ENCODE peak calls at places on chromosomes 1 and 21, in seven cellular contexts. I, J, H, A, Z, R and N are unnamed samples.

GRCh38 chr1:224670506-224670905 is 54.4 kb downstream of the CNIH3 start:
- DNase-seq in I (no peak), J (no peak), H (peak; percentile 14), A (no peak), Z (no peak), R (no peak), N (no peak)

GRCh38 chr1:232009741-232010140 is 383.2 kb downstream of the DISC1 start:
- DNase-seq in I (no peak), J (no peak), H (no peak), A (no peak), Z (no peak), R (no peak), N (no peak)

GRCh38 chr1:227557962-227558806 is 5.2 kb upstream of the ZNF678 start:
- DNase-seq in I (no peak), J (no peak), H (no peak), A (no peak), Z (no peak), R (no peak), N (no peak)

GRCh38 chr1:221697924-221698425 is 43.9 kb downstream of the DUSP10 start:
- DNase-seq in I (no peak), J (no peak), H (no peak), A (no peak), Z (no peak), R (peak; percentile 41), N (no peak)

GRCh38 chr1:77539510-77540142 is 142.8 kb downstream of the ZZZ3 start:
- DNase-seq in I (no peak), J (peak; percentile 77), H (peak; percentile 93), A (peak; percentile 86), Z (no peak), R (peak; percentile 48), N (no peak)

GRCh38 chr1:85884372-85885035 is 176.3 kb upstream of the ZNHIT6 start:
- DNase-seq in I (no peak), J (no peak), H (peak; percentile 0), A (no peak), Z (no peak), R (no peak), N (peak; percentile 8)

GRCh38 chr1:181086926-181087325 is 1.6 kb upstream of the IER5 start:
- DNase-seq in I (no peak), J (no peak), H (peak; percentile 81), A (peak; percentile 83), Z (no peak), R (peak; percentile 82), N (no peak)

GRCh38 chr21:46599251-46599572 is 5.7 kb downstream of the S100B start:
- DNase-seq in I (no peak), J (peak; percentile 10), H (peak; percentile 49), A (peak; percentile 55), Z (no peak), R (no peak), N (no peak)

GRCh38 chr1:182301467-182302198 is 90.0 kb downstream of the GLUL start:
- DNase-seq in I (no peak), J (no peak), H (no peak), A (no peak), Z (peak; percentile 42), R (peak; percentile 80), N (no peak)

GRCh38 chr1:226209307-226210059 is 14.0 kb upstream of the MIXL1 start:
- DNase-seq in I (peak; percentile 33), J (no peak), H (no peak), A (no peak), Z (no peak), R (no peak), N (no peak)

GRCh38 chr1:22453181-22453580 is 1.5 kb downstream of the ZBTB40 start:
- DNase-seq in I (no peak), J (no peak), H (no peak), A (no peak), Z (no peak), R (no peak), N (no peak)

GRCh38 chr1:40861227-40862003 is 748 bp downstream of the CITED4 start:
- DNase-seq in I (peak; percentile 66), J (no peak), H (no peak), A (no peak), Z (no peak), R (peak; percentile 41), N (no peak)

GRCh38 chr1:101144868-101145808 is 91.7 kb upstream of the S1PR1 start:
- DNase-seq in I (no peak), J (no peak), H (no peak), A (no peak), Z (no peak), R (no peak), N (no peak)

GRCh38 chr1:53376041-53376461 is 48.2 kb upstream of the LRP8 start:
- DNase-seq in I (peak; percentile 40), J (no peak), H (no peak), A (no peak), Z (no peak), R (no peak), N (no peak)

GRCh38 chr1:38589036-38589435 is 270.5 kb downstream of the RRAGC start:
- DNase-seq in I (no peak), J (no peak), H (peak; percentile 1), A (no peak), Z (no peak), R (peak; percentile 62), N (no peak)

GRCh38 chr1:167344605-167345385 is 124.1 kb downstream of the POU2F1 start:
- DNase-seq in I (no peak), J (no peak), H (no peak), A (no peak), Z (no peak), R (no peak), N (no peak)

GRCh38 chr1:22420456-22421053 is 31.1 kb upstream of the ZBTB40 start:
- DNase-seq in I (peak; percentile 78), J (peak; percentile 43), H (peak; percentile 64), A (peak; percentile 60), Z (peak; percentile 66), R (peak; percentile 46), N (peak; percentile 74)

GRCh38 chr1:41468082-41468762 is 16.3 kb downstream of the EDN2 start:
- DNase-seq in I (no peak), J (no peak), H (no peak), A (no peak), Z (no peak), R (no peak), N (no peak)

GRCh38 chr1:63674238-63674864 is 81.1 kb downstream of the PGM1 start:
- DNase-seq in I (no peak), J (peak; percentile 77), H (peak; percentile 87), A (peak; percentile 95), Z (peak; percentile 67), R (peak; percentile 85), N (peak; percentile 55)

GRCh38 chr1:152970495-152970894 is at the start of gene SPRR4:
- DNase-seq in I (no peak), J (no peak), H (no peak), A (no peak), Z (no peak), R (no peak), N (no peak)

GRCh38 chr1:18939398-18940302 is 16.8 kb downstream of the IFFO2 start:
- DNase-seq in I (no peak), J (no peak), H (no peak), A (no peak), Z (no peak), R (peak; percentile 94), N (no peak)

GRCh38 chr1:35855016-35855700 is 27.9 kb upstream of the AGO1 start:
- DNase-seq in I (no peak), J (peak; percentile 16), H (no peak), A (no peak), Z (no peak), R (no peak), N (no peak)

GRCh38 chr1:111602974-111603373 is 16.6 kb upstream of the RAP1A start:
- DNase-seq in I (peak; percentile 70), J (no peak), H (no peak), A (no peak), Z (no peak), R (no peak), N (no peak)

GRCh38 chr21:17758703-17759102 is 60.5 kb downstream of the C21orf91 start:
- DNase-seq in I (no peak), J (no peak), H (no peak), A (no peak), Z (no peak), R (no peak), N (no peak)

GRCh38 chr21:43578677-43579313 is 80.5 kb downstream of the HSF2BP start:
- DNase-seq in I (no peak), J (no peak), H (peak; percentile 48), A (no peak), Z (no peak), R (no peak), N (no peak)

GRCh38 chr1:161171191-161171590 is 5.0 kb downstream of the PPOX start:
- DNase-seq in I (no peak), J (no peak), H (no peak), A (no peak), Z (no peak), R (no peak), N (no peak)

GRCh38 chr1:182299728-182300581 is 91.6 kb downstream of the GLUL start:
- DNase-seq in I (no peak), J (no peak), H (no peak), A (no peak), Z (no peak), R (peak; percentile 14), N (no peak)

GRCh38 chr21:15134711-15135110 is 69.9 kb upstream of the NRIP1 start:
- DNase-seq in I (no peak), J (no peak), H (no peak), A (no peak), Z (no peak), R (peak; percentile 26), N (no peak)

GRCh38 chr1:37363535-37363934 is 110.8 kb upstream of the ZC3H12A start:
- DNase-seq in I (no peak), J (no peak), H (no peak), A (no peak), Z (no peak), R (no peak), N (no peak)